ENCODE peak calls at places on chromosome 1, in nine cellular contexts. L, V, D, C, Y, W, B, I and X are unnamed samples.

GRCh38 chr1:242467556-242468145 is 56.8 kb downstream of the PLD5 start:
- DNase-seq in L (no peak), V (no peak), D (peak; percentile 47), C (no peak), Y (no peak), W (no peak), B (no peak), I (peak; percentile 21), X (no peak)

GRCh38 chr1:154607748-154608521 is at the start of gene ADAR:
- DNase-seq in L (peak; percentile 95), V (peak; percentile 89), D (peak; percentile 99), C (peak; percentile 89), Y (peak; percentile 85), W (peak; percentile 98), B (peak; percentile 89), I (peak; percentile 90), X (peak; percentile 94)

GRCh38 chr1:1419812-1420653 is 1.0 kb downstream of the ANKRD65 start:
- DNase-seq in L (no peak), V (no peak), D (peak; percentile 39), C (no peak), Y (no peak), W (no peak), B (no peak), I (no peak), X (peak; percentile 39)

GRCh38 chr1:59107916-59108315 is 189.0 kb upstream of the FGGY start:
- DNase-seq in L (no peak), V (no peak), D (no peak), C (no peak), Y (no peak), W (no peak), B (no peak), I (no peak), X (no peak)

GRCh38 chr1:185483647-185484450 is 166.8 kb upstream of the IVNS1ABP start:
- DNase-seq in L (no peak), V (no peak), D (peak; percentile 68), C (no peak), Y (no peak), W (no peak), B (no peak), I (no peak), X (no peak)

GRCh38 chr1:167689569-167689925 is 32.2 kb upstream of the MPZL1 start:
- DNase-seq in L (no peak), V (no peak), D (no peak), C (no peak), Y (no peak), W (no peak), B (no peak), I (no peak), X (no peak)

GRCh38 chr1:55965981-55966461 is 613.3 kb downstream of the PLPP3 start:
- DNase-seq in L (no peak), V (no peak), D (no peak), C (no peak), Y (no peak), W (no peak), B (no peak), I (no peak), X (no peak)

GRCh38 chr1:220370041-220370700 is 97.9 kb upstream of the RAB3GAP2 start:
- DNase-seq in L (no peak), V (no peak), D (peak; percentile 37), C (no peak), Y (no peak), W (no peak), B (peak; percentile 22), I (no peak), X (no peak)

GRCh38 chr1:156122519-156123355 is 8.2 kb downstream of the LMNA start:
- DNase-seq in L (peak; percentile 85), V (peak; percentile 86), D (peak; percentile 93), C (no peak), Y (peak; percentile 12), W (peak; percentile 94), B (peak; percentile 86), I (peak; percentile 85), X (peak; percentile 87)

GRCh38 chr1:170131450-170131849 is 14.3 kb upstream of the NTMT2 start:
- DNase-seq in L (no peak), V (no peak), D (no peak), C (no peak), Y (no peak), W (no peak), B (no peak), I (no peak), X (no peak)

GRCh38 chr1:51829058-51829457 is 49.5 kb downstream of the NRDC start:
- DNase-seq in L (no peak), V (no peak), D (no peak), C (no peak), Y (no peak), W (no peak), B (no peak), I (no peak), X (no peak)

DNA sequence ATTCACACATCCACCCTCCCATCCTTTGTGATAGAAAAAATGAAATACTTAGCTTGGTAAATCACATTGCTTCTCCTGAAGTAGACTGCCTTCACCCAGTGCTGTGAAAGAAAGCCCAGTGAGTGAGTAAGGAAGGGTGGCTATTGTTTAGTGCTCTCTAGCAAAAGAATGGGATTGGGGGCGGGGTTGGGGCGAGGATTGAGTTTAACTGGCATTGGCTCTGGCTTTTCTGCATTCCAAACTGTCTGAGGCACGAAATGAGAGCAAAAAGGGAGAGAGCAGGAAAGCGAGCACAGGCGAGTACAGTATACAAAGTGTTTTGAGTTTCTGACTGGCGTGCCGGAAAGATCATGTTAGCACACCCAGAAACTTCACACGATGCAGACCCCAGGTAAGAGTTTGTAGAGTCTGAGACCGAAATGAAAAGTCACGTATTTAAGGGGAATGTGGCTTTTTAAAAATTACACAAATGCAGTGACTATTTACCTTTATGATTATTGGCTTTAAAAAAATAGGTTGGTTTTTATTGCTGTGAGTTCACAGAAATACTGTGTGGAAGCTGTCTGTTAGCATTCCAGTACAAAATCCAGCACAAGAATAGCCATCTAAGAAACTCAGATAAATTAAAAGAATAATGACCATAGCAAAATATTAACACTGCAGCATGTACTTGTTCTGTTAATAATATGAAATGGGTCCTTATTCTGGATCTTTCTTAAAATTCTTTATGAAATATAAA is 155.4 kb downstream of the CLEC20A start:
- DNase-seq in L (no peak), V (peak; percentile 73), D (peak; percentile 91), C (no peak), Y (no peak), W (no peak), B (peak; percentile 21), I (peak; percentile 42), X (no peak)
- H3K4me3 ChIP-seq in L (no peak overlapping the region), V (peak overlapping the region; percentile 38), D (peak overlapping the region; percentile 30), C (no peak overlapping the region), Y (no peak overlapping the region), W (peak overlapping the region; percentile 38), B (peak overlapping the region; percentile 57), I (peak overlapping the region; percentile 58), X (peak overlapping the region; percentile 2)

DNA sequence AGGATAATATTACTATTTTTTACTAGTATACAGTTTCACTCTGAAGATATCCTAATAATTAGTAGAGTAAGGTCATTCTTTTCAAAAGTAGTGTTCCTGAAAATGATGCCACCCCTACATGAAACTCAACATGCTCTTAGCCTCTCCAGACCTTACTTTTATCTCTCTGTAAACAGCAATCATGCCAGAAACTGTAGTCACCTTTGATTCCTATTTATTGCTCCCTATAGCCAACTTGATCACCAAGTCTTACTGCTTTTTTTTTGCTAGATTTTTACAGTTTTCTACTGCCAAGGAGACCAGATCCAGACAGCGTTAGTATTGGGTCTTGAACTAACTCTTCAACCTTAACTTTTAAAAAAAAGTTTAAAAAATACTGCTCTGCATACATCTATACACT is 36.2 kb downstream of the ZNHIT6 start:
- DNase-seq in L (no peak), V (no peak), D (no peak), C (no peak), Y (no peak), W (no peak), B (no peak), I (no peak), X (no peak)
- H3K36me3 ChIP-seq in L (peaks cover 17% of the 10 kb centered on the region), V (no peaks in the 10 kb centered on the region), D (peaks cover 9% of the 10 kb centered on the region), C (peaks cover 11% of the 10 kb centered on the region), Y (peaks cover 11% of the 10 kb centered on the region), W (peaks cover 3% of the 10 kb centered on the region), B (peaks cover 46% of the 10 kb centered on the region), I (peaks cover 65% of the 10 kb centered on the region), X (no peaks in the 10 kb centered on the region)

GRCh38 chr1:47450606-47451005 is 12.8 kb downstream of the FOXD2 start:
- DNase-seq in L (no peak), V (no peak), D (no peak), C (no peak), Y (no peak), W (no peak), B (no peak), I (no peak), X (no peak)
- H3K27me3 ChIP-seq in L (no peaks in the 10 kb centered on the region), V (peaks cover 43% of the 10 kb centered on the region), D (peaks cover 81% of the 10 kb centered on the region), C (peaks cover 12% of the 10 kb centered on the region), Y (peaks cover 59% of the 10 kb centered on the region), W (peaks cover 92% of the 10 kb centered on the region), B (peaks cover 72% of the 10 kb centered on the region), I (peaks cover 100% of the 10 kb centered on the region), X (peaks cover 13% of the 10 kb centered on the region)

DNA sequence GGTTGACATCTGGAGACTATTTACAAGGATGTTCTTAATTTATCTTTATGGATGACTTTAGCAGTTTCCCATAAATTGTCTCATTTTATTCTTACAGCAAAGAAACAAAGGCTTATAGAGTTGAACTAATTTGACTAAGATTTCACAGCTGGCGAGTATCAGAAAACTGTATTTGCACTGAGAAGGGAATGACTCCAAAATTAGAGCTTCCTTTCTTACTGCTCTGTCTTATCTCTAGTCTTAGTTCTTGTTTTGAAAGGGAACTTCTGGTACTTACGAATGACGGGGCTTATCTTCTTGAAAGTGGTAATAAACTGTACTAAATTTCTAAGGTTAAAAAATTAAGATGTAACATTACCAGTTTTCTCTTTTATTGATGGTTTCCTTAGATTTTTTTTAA is 13.6 kb downstream of the CNST start:
- DNase-seq in L (no peak), V (no peak), D (peak; percentile 63), C (no peak), Y (no peak), W (no peak), B (no peak), I (no peak), X (no peak)
- H3K4me3 ChIP-seq in L (no peak overlapping the region), V (no peak overlapping the region), D (no peak overlapping the region), C (peak overlapping the region; percentile 56), Y (no peak overlapping the region), W (no peak overlapping the region), B (no peak overlapping the region), I (no peak overlapping the region), X (no peak overlapping the region)

GRCh38 chr1:15063346-15063745 is 90.2 kb upstream of the TMEM51 start:
- DNase-seq in L (no peak), V (no peak), D (no peak), C (no peak), Y (no peak), W (no peak), B (no peak), I (no peak), X (no peak)

GRCh38 chr1:15065736-15066135 is 87.8 kb upstream of the TMEM51 start:
- DNase-seq in L (no peak), V (no peak), D (no peak), C (no peak), Y (no peak), W (no peak), B (no peak), I (no peak), X (no peak)

GRCh38 chr1:15063783-15064182 is 89.8 kb upstream of the TMEM51 start:
- DNase-seq in L (no peak), V (no peak), D (no peak), C (no peak), Y (no peak), W (no peak), B (no peak), I (no peak), X (no peak)

GRCh38 chr1:15065291-15065690 is 88.3 kb upstream of the TMEM51 start:
- DNase-seq in L (no peak), V (no peak), D (no peak), C (no peak), Y (no peak), W (no peak), B (no peak), I (no peak), X (no peak)

GRCh38 chr1:15064217-15064929 is 89.2 kb upstream of the TMEM51 start:
- DNase-seq in L (no peak), V (no peak), D (no peak), C (no peak), Y (no peak), W (no peak), B (no peak), I (no peak), X (no peak)
- H3K36me3 ChIP-seq in L (no peaks in the 10 kb centered on the region), V (no peaks in the 10 kb centered on the region), D (peaks cover 3% of the 10 kb centered on the region), C (no peaks in the 10 kb centered on the region), Y (no peaks in the 10 kb centered on the region), W (peaks cover 4% of the 10 kb centered on the region), B (no peaks in the 10 kb centered on the region), I (peaks cover 29% of the 10 kb centered on the region), X (no peaks in the 10 kb centered on the region)